ENCODE peak calls at places on chromosomes 13 and 19, in five cellular contexts. O is ovary, N is lower leg skin, B is tibial nerve, P is esophagus squamous epithelium. I is an unnamed sample.

GRCh38 chr19:3931041-3931440 is 1.8 kb upstream of the NMRK2 start:
- DNase-seq in O (no peak), N (no peak), B (no peak), P (no peak), I (no peak)

GRCh38 chr19:29708553-29709439 is 6.3 kb downstream of the C19orf12 start:
- DNase-seq in O (peak), N (no peak), B (no peak), P (no peak), I (no peak)

GRCh38 chr19:8307400-8307964 is 676 bp downstream of the CD320 start:
- DNase-seq in O (no peak), N (peak), B (no peak), P (no peak), I (no peak)

GRCh38 chr13:99977912-99978780 is 3.4 kb upstream of the ZIC2 start:
- DNase-seq in O (no peak), N (no peak), B (no peak), P (no peak), I (no peak)

GRCh38 chr19:56080669-56081401 is 40.3 kb downstream of the ZNF787 start:
- DNase-seq in O (peak), N (peak), B (peak), P (peak), I (peak)

GRCh38 chr13:94233401-94233800 is 246.1 kb downstream of the DCT start:
- DNase-seq in O (no peak), N (no peak), B (peak), P (no peak), I (no peak)

GRCh38 chr13:111429064-111429558 is 108.7 kb downstream of the TEX29 start:
- DNase-seq in O (no peak), N (peak), B (peak), P (no peak), I (no peak)

GRCh38 chr19:756232-756631 is 5.3 kb downstream of the MISP start:
- DNase-seq in O (no peak), N (no peak), B (no peak), P (no peak), I (no peak)

GRCh38 chr13:70339738-70340137 is 231.5 kb upstream of the KLHL1 start:
- DNase-seq in O (no peak), N (no peak), B (no peak), P (no peak), I (no peak)

GRCh38 chr13:98997051-98997730 is 19.3 kb upstream of the DOCK9 start:
- DNase-seq in O (no peak), N (no peak), B (no peak), P (no peak), I (no peak)

GRCh38 chr19:55147408-55148251 is 1.4 kb downstream of the TNNT1 start:
- DNase-seq in O (no peak), N (no peak), B (no peak), P (no peak), I (no peak)

GRCh38 chr13:30870049-30870884 is 35.8 kb upstream of the MEDAG start:
- DNase-seq in O (peak), N (peak), B (peak), P (no peak), I (peak)

GRCh38 chr19:51377422-51377821 is 5.0 kb upstream of the NKG7 start:
- DNase-seq in O (no peak), N (no peak), B (no peak), P (no peak), I (no peak)

GRCh38 chr19:55289117-55289796 is 5.5 kb downstream of the BRSK1 start:
- DNase-seq in O (no peak), N (no peak), B (no peak), P (no peak), I (no peak)

GRCh38 chr19:50266896-50267295 is 62.3 kb downstream of the KCNC3 start:
- DNase-seq in O (no peak), N (no peak), B (no peak), P (no peak), I (no peak)

GRCh38 chr13:102768914-102769313 is 4.7 kb downstream of the TEX30 start:
- DNase-seq in O (no peak), N (no peak), B (no peak), P (no peak), I (no peak)

GRCh38 chr13:79775830-79776229 is 294.9 kb downstream of the NDFIP2 start:
- DNase-seq in O (no peak), N (no peak), B (peak), P (no peak), I (no peak)

DNA sequence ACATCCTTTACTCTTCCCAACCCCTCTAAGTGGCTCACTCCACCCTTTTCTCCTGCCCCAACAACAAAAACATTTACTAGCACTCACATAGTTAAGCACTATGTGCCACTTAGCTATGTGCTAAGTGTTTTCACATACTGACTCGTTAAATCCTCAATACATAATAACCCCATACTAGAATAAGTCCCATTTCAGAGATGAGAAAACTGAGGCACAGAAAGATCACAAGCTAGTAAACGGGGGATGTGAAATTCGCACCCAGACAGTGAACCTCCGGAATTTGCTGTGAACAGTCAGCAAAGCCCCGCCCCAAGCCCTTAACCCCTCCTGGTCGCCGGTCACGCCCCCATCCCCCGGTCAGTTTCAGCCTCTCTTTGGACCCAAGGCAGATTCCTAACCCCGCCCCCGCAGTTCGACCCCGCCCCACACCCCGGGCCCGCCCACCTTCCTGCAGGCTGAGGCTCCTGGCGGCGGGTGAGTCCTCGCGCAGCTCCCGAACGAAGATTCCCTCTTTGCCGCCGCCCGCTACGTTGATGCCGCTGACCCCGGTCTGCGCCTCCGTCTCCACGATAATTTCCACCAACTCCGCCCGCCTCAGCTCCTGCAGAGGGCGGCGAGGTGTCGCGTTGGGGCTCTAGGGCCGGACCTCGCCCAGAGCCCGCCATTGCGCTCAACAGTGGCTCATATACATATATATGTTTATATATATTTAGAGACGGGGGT is 9.8 kb downstream of the PRX start:
- DNase-seq in O (peak), N (peak), B (peak), P (peak), I (peak)
- TF ChIP-seq POLR2A in O (no peak), N (no peak), B (peak), P (no peak), I (no peak)

DNA sequence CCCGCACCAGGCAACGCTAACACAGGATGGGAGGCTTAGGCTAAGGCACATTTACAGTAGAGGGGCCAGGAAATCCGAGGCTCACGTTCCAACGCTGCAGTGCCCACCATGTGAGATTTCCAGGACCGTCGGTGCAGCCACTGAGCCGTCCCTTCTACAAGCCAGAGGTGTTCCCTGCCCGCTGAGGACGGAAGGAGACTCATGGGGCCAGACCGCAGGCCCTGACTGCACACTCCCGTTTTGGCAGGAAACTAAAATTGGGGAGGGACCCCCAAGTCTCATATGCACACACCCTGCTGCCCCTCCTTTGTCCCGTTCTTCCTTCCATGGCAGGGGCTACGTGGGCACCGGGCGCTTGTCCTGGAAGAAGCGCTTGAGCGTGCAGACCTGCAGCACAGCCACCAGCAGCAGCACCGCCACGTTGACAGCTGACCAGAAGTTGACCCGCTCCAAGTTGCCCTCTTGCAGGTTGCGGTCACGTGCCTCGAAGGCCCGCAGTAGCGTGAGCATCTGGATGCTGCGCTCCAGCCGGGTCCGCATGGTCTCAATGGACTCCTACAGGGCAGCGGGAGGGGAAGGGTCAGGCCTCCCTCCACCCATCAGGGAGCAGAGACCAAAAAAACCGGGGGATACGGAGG is 3.2 kb downstream of the TMED1 start:
- DNase-seq in O (no peak), N (no peak), B (no peak), P (no peak), I (peak)
- TF ChIP-seq POLR2A in O (no peak), N (no peak), B (no peak), P (no peak), I (no peak)

GRCh38 chr13:72884111-72884510 is 102.2 kb downstream of the PIBF1 start:
- DNase-seq in O (no peak), N (no peak), B (no peak), P (no peak), I (no peak)
- TF ChIP-seq POLR2A in O (no peak), N (no peak), B (no peak), P (no peak), I (no peak)

GRCh38 chr13:113122571-113123225 is at the start of gene F10:
- DNase-seq in O (peak), N (peak), B (peak), P (no peak), I (no peak)
- TF ChIP-seq POLR2A in O (peak), N (no peak), B (peak), P (no peak), I (no peak)

GRCh38 chr19:45038931-45039893 is at the start of gene CLASRP:
- DNase-seq in O (peak), N (peak), B (peak), P (peak), I (peak)
- TF ChIP-seq POLR2A in O (peak), N (no peak), B (peak), P (peak), I (peak)

DNA sequence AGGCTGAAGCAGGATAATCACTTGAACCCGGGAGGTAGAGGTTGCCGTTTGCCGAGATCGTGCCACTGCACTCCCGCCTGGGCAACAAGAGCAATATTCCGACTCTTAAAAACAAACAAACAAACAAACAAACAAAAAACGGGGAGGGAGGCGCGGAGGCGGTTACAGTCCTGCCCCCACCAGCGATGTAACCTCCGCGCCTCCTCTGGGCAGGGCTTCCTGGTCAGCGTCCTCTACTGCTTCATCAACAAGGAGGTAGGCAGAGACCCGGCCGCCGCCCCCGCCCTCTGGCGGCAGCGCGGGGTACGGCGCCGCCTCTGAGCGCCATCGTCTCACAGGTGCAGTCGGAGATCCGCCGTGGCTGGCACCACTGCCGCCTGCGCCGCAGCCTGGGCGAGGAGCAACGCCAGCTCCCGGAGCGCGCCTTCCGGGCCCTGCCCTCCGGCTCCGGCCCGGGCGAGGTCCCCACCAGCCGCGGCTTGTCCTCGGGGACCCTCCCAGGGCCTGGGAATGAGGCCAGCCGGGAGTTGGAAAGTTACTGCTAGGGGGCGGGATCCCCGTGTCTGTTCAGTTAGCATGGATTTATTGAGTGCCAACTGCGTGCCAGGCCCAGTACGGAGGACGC is 10.2 kb downstream of the SNRPD2 start:
- DNase-seq in O (peak), N (peak), B (peak), P (peak), I (peak)
- TF ChIP-seq POLR2A in O (no peak), N (no peak), B (peak), P (no peak), I (no peak)

I was measured in GM12892.